ENCODE peak calls at places on chromosomes 12 and 14, in five cellular contexts. N is fibroblast of mammary gland, O is A549, Y is GM20000, K is fibroblast of lung. L is an unnamed sample.

GRCh38 chr14:68284333-68284732 is 464.8 kb downstream of the RAD51B start:
- DNase-seq in N (no peak), O (no peak), Y (no peak), K (no peak), L (no peak)

GRCh38 chr12:94172973-94173372 is 24.6 kb downstream of the PLXNC1 start:
- DNase-seq in N (peak), O (no peak), Y (no peak), K (peak), L (no peak)

GRCh38 chr12:29578070-29578469 is 80.6 kb upstream of the OVCH1 start:
- DNase-seq in N (no peak), O (no peak), Y (no peak), K (no peak), L (no peak)

GRCh38 chr12:91249059-91250055 is 66.7 kb upstream of the DCN start:
- DNase-seq in N (peak), O (no peak), Y (no peak), K (no peak), L (no peak)

GRCh38 chr12:73798523-73798922 is 739.1 kb upstream of the ATXN7L3B start:
- DNase-seq in N (no peak), O (no peak), Y (no peak), K (no peak), L (no peak)

GRCh38 chr14:87081004-87081403 is 912.0 kb downstream of the GALC start:
- DNase-seq in N (no peak), O (no peak), Y (no peak), K (no peak), L (no peak)

GRCh38 chr12:63319386-63319785 is 168.4 kb upstream of the AVPR1A start:
- DNase-seq in N (no peak), O (peak), Y (no peak), K (peak), L (no peak)

GRCh38 chr14:103892247-103892646 is 36.0 kb upstream of the TDRD9 start:
- DNase-seq in N (no peak), O (no peak), Y (no peak), K (no peak), L (no peak)

GRCh38 chr12:52162971-52163370 is 28.8 kb downstream of the KRT80 start:
- DNase-seq in N (no peak), O (no peak), Y (no peak), K (no peak), L (no peak)

GRCh38 chr12:6046511-6047180 is 77.8 kb downstream of the VWF start:
- DNase-seq in N (peak), O (no peak), Y (no peak), K (no peak), L (peak)

GRCh38 chr12:122990561-122990960 is 10.1 kb downstream of the ARL6IP4 start:
- DNase-seq in N (no peak), O (no peak), Y (no peak), K (no peak), L (no peak)

GRCh38 chr12:7241404-7242005 is 52.0 kb downstream of the PEX5 start:
- DNase-seq in N (peak), O (no peak), Y (no peak), K (peak), L (no peak)

GRCh38 chr14:103518416-103519042 is 4.1 kb downstream of the CKB start:
- DNase-seq in N (peak), O (peak), Y (peak), K (no peak), L (peak)

GRCh38 chr12:31218203-31219025 is 107.5 kb downstream of the SINHCAF start:
- DNase-seq in N (no peak), O (no peak), Y (no peak), K (no peak), L (no peak)

GRCh38 chr12:9342614-9343353 is 134.6 kb upstream of the PZP start:
- DNase-seq in N (no peak), O (no peak), Y (no peak), K (no peak), L (no peak)

GRCh38 chr12:81450920-81451739 is 308.0 kb downstream of the PPFIA2 start:
- DNase-seq in N (peak), O (peak), Y (peak), K (peak), L (no peak)

GRCh38 chr12:32437095-32437515 is 37.7 kb downstream of the FGD4 start:
- DNase-seq in N (peak), O (peak), Y (no peak), K (peak), L (no peak)

GRCh38 chr14:94769413-94770250 is at the start of gene GSC:
- DNase-seq in N (peak), O (peak), Y (peak), K (peak), L (no peak)

GRCh38 chr12:105257321-105257728 is 21.4 kb upstream of the APPL2 start:
- DNase-seq in N (peak), O (no peak), Y (no peak), K (peak), L (no peak)

GRCh38 chr14:77457115-77457521 is 283 bp downstream of the VIPAS39 start:
- DNase-seq in N (peak), O (no peak), Y (no peak), K (no peak), L (no peak)

GRCh38 chr14:77315115-77315944 is 5.4 kb downstream of the POMT2 start:
- DNase-seq in N (no peak), O (no peak), Y (no peak), K (no peak), L (no peak)

DNA sequence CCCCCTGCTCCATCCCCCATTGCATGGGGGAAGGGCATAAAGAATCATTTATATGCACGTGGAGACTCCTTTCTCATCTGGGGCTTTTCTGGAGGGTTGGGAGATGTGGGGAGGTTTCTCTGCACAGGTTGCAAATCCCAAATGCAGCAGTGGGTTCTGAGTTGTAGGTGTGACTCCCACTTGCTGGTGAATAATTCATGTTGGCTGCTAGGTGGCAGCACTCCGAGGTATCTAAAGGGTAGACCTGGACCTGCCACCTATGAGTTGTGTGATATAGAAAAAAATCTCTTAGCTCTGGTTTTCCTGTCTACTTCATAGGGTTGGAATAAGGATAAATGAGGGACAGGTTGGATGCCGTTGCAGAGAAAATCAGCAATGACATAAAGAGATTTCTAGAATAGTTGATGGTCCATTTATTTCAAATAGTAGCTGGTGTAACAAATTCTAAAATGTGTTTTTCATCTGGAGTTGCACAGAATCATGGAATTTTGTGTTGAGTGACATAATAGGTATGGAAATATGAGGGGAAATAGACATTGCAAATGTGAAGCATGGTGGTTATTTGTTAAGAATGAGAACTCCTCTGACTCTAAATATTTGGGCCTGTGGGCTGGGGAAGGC is 4.6 kb downstream of the MARCHF9 start:
- DNase-seq in N (no peak), O (no peak), Y (peak), K (peak), L (no peak)
- TF ChIP-seq CTCF in N (peak), O (peak), Y (peak), K (peak), L (peak)

DNA sequence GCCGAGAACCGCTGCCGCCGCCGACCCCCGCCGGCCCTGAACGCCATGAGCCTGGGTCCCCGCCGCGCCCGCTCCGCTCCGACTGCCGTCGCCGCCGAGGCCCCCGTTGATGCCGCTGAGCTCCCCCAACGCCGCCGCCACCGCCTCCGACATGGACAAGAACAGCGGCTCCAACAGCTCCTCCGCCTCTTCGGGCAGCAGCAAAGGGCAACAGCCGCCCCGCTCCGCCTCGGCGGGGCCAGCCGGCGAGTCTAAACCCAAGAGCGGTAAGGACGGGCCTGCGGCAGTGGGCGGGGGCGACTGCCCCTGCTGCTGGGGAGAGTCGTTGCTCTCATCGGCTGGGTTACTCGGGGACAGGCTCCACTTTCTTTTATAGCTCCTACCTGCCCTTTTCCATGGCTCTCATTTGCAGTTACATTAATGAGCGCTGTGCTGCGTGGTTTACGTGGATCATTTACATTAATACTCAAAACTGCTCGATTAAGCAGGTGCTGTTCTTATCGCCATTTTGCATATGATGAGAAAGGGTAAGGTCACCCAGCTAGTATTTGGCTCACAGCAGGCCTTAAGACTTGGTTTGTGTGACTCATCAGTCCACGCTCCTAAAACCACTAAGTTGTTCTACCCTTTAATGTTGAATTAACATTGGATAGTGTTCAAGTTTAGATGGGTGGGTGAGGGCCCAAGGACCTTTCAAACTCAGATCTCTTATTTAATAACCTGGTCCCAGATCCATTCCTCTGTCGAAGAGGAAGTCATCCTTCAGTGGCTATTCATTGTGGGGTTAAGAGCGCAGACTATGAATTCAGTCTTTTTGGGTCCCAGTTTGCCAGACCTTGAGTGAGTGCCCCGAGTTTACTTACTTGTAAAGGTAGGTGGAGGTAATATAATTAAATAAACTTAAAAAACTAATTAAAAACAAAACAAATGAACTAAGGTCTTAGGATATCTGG is 823 bp downstream of the RNF10 start:
- DNase-seq in N (peak), O (peak), Y (peak), K (peak), L (peak)
- TF ChIP-seq CTCF in N (no peak), O (no peak), Y (no peak), K (no peak), L (peak)

GRCh38 chr12:97503073-97503472 is 40.5 kb downstream of the RMST start:
- DNase-seq in N (no peak), O (no peak), Y (no peak), K (no peak), L (no peak)

GRCh38 chr12:97500537-97500936 is 37.9 kb downstream of the RMST start:
- DNase-seq in N (no peak), O (no peak), Y (no peak), K (no peak), L (no peak)

GRCh38 chr12:97501422-97501821 is 38.8 kb downstream of the RMST start:
- DNase-seq in N (no peak), O (no peak), Y (no peak), K (no peak), L (no peak)

DNA sequence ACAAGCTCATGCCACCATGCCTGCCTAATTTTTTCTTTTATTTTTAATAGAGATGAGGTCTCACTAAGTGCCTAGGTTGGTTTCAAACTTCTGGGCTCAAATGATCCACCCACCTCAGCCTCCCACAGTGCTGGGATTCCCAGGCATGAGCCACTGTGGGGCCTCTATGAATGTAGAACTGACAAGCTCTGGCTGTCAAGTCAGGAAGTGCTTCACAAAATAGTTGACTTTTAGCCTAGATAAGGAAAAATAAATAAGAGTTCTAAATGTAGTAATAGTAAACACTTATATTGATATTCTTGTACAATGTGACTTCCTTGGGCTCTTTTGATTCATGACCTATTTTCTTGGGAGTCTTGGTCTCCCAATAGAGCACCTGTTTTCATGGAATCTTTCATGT is 40.0 kb downstream of the RMST start:
- DNase-seq in N (no peak), O (no peak), Y (no peak), K (no peak), L (no peak)
- TF ChIP-seq CTCF in N (no peak), O (no peak), Y (no peak), K (no peak), L (no peak)

DNA sequence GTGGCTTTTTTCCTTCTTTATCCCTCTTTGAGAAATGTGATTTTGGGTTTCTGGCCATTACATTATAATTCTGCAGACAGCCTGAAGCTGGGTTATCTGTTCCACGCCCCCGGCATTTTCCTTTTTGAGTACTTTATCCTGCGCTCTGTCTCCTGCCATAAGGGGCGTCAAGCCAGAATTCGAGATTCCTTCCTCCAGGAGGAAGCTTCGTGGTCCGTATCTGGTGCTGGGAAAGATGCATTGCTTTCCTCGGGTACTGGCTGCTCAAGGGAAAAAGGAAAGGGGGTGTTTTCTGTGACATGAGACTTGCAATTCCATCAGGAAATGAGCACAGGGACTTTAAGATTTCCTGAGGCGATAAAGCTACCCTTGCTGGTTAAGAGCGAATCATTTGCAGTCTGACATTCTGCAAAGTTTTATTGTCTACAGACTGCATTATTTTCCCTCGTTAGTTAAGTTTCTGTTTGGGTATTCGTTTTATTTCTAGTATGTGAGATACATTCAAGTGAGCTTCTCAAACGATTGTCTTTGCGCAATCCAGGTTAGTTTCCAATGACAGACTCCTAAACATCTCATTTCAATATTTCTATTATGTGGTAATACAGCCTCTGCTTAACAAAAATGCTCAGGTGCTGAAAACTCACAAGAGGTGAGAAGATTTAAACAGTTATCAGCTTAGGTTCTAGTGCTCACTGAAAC is 706 bp downstream of the AKAP5 start:
- DNase-seq in N (peak), O (peak), Y (no peak), K (peak), L (no peak)
- TF ChIP-seq CTCF in N (peak), O (no peak), Y (no peak), K (peak), L (peak)

GRCh38 chr12:110338754-110339153 is 57.7 kb downstream of the ATP2A2 start:
- DNase-seq in N (no peak), O (peak), Y (peak), K (no peak), L (no peak)
- TF ChIP-seq CTCF in N (peak), O (peak), Y (no peak), K (peak), L (peak)

GRCh38 chr14:90388437-90388836 is 8.4 kb upstream of the CALM1 start:
- DNase-seq in N (peak), O (peak), Y (no peak), K (peak), L (no peak)
- TF ChIP-seq CTCF in N (no peak), O (no peak), Y (no peak), K (no peak), L (no peak)